ENCODE peak calls at places on chromosomes 13 and 19, in five cellular contexts. One of them, this sample, is unnamed.

GRCh38 chr13:74907788-74908187 is 574.2 kb downstream of the TBC1D4 start:
- DNase-seq in IMR-90: no peak
- DNase-seq in GM12878: no peak
- DNase-seq in SK-N-SH: no peak
- DNase-seq in K562: no peak
- DNase-seq in this sample: no peak

GRCh38 chr13:63435668-63436275 is 2020.1 kb upstream of the PCDH20 start:
- DNase-seq in SK-N-SH: no peak
- DNase-seq in K562: no peak
- DNase-seq in GM12878: no peak
- DNase-seq in IMR-90: peak
- DNase-seq in this sample: no peak

GRCh38 chr19:28065026-28065425 is 1147.9 kb downstream of the UQCRFS1 start:
- DNase-seq in GM12878: no peak
- DNase-seq in SK-N-SH: no peak
- DNase-seq in IMR-90: no peak
- DNase-seq in K562: no peak
- DNase-seq in this sample: no peak

GRCh38 chr19:10521461-10522216 is 4.4 kb upstream of the S1PR5 start:
- DNase-seq in K562: no peak
- DNase-seq in IMR-90: no peak
- DNase-seq in SK-N-SH: no peak
- DNase-seq in GM12878: no peak
- DNase-seq in this sample: no peak

GRCh38 chr13:84460989-84461388 is 578.7 kb upstream of the SLITRK1 start:
- DNase-seq in K562: no peak
- DNase-seq in GM12878: no peak
- DNase-seq in IMR-90: no peak
- DNase-seq in SK-N-SH: no peak
- DNase-seq in this sample: no peak

GRCh38 chr19:35710784-35711723 is 6.7 kb downstream of the ZBTB32 start:
- DNase-seq in SK-N-SH: no peak
- DNase-seq in GM12878: peak
- DNase-seq in IMR-90: no peak
- DNase-seq in K562: no peak
- DNase-seq in this sample: no peak

GRCh38 chr19:43814663-43815352 is 12.3 kb upstream of the ZNF283 start:
- DNase-seq in K562: no peak
- DNase-seq in SK-N-SH: no peak
- DNase-seq in IMR-90: no peak
- DNase-seq in GM12878: no peak
- DNase-seq in this sample: no peak

GRCh38 chr19:3670796-3671679 is 29.2 kb downstream of the PIP5K1C start:
- DNase-seq in IMR-90: peak
- DNase-seq in GM12878: no peak
- DNase-seq in K562: peak
- DNase-seq in SK-N-SH: no peak
- DNase-seq in this sample: no peak

GRCh38 chr13:97391201-97391600 is 42.8 kb upstream of the RAP2A start:
- DNase-seq in GM12878: no peak
- DNase-seq in K562: no peak
- DNase-seq in IMR-90: peak
- DNase-seq in SK-N-SH: no peak
- DNase-seq in this sample: no peak

GRCh38 chr13:93539914-93540313 is 313.3 kb downstream of the GPC6 start:
- DNase-seq in GM12878: no peak
- DNase-seq in K562: no peak
- DNase-seq in IMR-90: no peak
- DNase-seq in SK-N-SH: no peak
- DNase-seq in this sample: no peak

GRCh38 chr19:15562861-15563260 is 52.2 kb upstream of the CYP4F8 start:
- DNase-seq in K562: no peak
- DNase-seq in SK-N-SH: no peak
- DNase-seq in GM12878: no peak
- DNase-seq in IMR-90: peak
- DNase-seq in this sample: no peak

GRCh38 chr13:73556902-73557301 is 498.1 kb downstream of the KLF5 start:
- DNase-seq in K562: no peak
- DNase-seq in SK-N-SH: no peak
- DNase-seq in GM12878: no peak
- DNase-seq in IMR-90: no peak
- DNase-seq in this sample: no peak

GRCh38 chr13:71359641-71360040 is 507.4 kb downstream of the DACH1 start:
- DNase-seq in K562: no peak
- DNase-seq in SK-N-SH: no peak
- DNase-seq in IMR-90: no peak
- DNase-seq in GM12878: no peak
- DNase-seq in this sample: no peak

GRCh38 chr13:74132152-74132767 is 1.9 kb downstream of the KLF12 start:
- DNase-seq in K562: no peak
- DNase-seq in SK-N-SH: no peak
- DNase-seq in IMR-90: peak
- DNase-seq in GM12878: no peak
- DNase-seq in this sample: no peak

GRCh38 chr13:101019126-101019525 is 344.5 kb upstream of the TMTC4 start:
- DNase-seq in IMR-90: no peak
- DNase-seq in GM12878: no peak
- DNase-seq in K562: no peak
- DNase-seq in SK-N-SH: no peak
- DNase-seq in this sample: no peak

GRCh38 chr13:77056886-77057285 is 29.9 kb upstream of the FBXL3 start:
- DNase-seq in SK-N-SH: no peak
- DNase-seq in IMR-90: no peak
- DNase-seq in K562: no peak
- DNase-seq in GM12878: no peak
- DNase-seq in this sample: no peak

GRCh38 chr13:86464193-86464592 is 665.0 kb upstream of the SLITRK6 start:
- DNase-seq in SK-N-SH: peak
- DNase-seq in GM12878: no peak
- DNase-seq in IMR-90: no peak
- DNase-seq in K562: no peak
- DNase-seq in this sample: no peak
- TF ChIP-seq CTCF in SK-N-SH: peak
- TF ChIP-seq CTCF in GM12878: no peak
- TF ChIP-seq CTCF in IMR-90: no peak
- TF ChIP-seq CTCF in K562: no peak
- TF ChIP-seq CTCF in this sample: no peak

DNA sequence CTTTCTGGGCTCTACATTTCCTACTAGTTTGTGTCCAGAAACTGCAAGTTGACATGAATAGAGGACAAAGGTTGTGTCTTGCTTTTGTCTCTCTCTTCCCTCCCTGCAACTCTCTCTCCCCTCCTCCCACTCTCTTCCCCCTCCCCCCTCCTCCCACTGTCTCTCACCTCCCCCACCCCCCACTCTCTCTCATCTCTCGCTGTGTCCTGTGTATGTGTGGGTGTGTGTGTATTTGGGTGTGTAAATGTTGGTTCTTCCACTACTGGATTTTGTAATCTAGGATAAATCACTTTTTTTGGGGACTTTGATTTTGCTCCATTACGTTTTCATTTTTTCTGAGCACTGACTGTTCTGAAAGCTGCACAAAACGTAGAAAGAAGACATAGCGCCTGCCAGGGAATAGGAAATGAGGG is 48.4 kb downstream of the AKAP11 start:
- DNase-seq in IMR-90: no peak
- DNase-seq in SK-N-SH: no peak
- DNase-seq in GM12878: no peak
- DNase-seq in K562: no peak
- DNase-seq in this sample: no peak
- TF ChIP-seq SMC3 in IMR-90: no peak
- TF ChIP-seq SMC3 in SK-N-SH: no peak
- TF ChIP-seq SMC3 in GM12878: no peak
- TF ChIP-seq SMC3 in K562: no peak
- TF ChIP-seq SMC3 in this sample: no peak

GRCh38 chr19:1457031-1457739 is 7.3 kb downstream of the APC2 start:
- DNase-seq in GM12878: no peak
- DNase-seq in SK-N-SH: no peak
- DNase-seq in IMR-90: no peak
- DNase-seq in K562: no peak
- DNase-seq in this sample: no peak
- TF ChIP-seq CTCF in GM12878: no peak
- TF ChIP-seq CTCF in SK-N-SH: no peak
- TF ChIP-seq CTCF in IMR-90: no peak
- TF ChIP-seq CTCF in K562: no peak
- TF ChIP-seq CTCF in this sample: no peak

DNA sequence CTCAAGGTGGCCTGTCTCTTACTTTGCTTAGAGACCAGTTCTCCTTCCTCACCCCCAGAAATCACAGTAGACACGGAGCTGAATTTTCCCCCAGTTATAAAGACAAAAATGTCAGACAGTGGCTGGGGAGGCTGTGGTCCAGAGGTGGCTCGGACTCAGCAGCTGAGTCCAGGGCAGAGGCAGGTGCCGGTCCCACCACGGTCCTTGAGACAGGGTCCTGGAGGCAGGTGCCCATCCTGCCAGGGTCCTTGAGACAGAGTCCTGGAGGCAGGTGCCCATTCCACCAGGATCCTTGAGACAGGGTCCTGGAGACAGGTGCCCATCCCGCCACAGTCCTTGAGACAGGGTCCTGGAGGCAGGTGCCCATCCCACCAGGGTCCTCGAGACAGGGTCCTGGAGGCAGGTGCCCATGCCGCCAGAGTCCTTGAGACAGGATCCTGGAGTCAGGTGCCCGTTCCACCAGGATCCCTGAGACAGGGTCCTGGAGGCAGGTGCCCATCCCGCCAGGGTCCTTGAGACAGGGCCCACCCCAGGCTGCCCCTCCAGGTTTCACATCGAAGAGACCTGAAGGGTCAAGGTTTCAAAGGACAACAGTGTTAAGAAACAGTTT is 23.1 kb downstream of the PEPD start:
- DNase-seq in IMR-90: no peak
- DNase-seq in SK-N-SH: no peak
- DNase-seq in K562: no peak
- DNase-seq in GM12878: no peak
- DNase-seq in this sample: no peak
- TF ChIP-seq SMC3 in IMR-90: no peak
- TF ChIP-seq SMC3 in SK-N-SH: no peak
- TF ChIP-seq SMC3 in K562: no peak
- TF ChIP-seq SMC3 in GM12878: no peak
- TF ChIP-seq SMC3 in this sample: no peak

GRCh38 chr19:52690395-52691214 is 44.2 kb downstream of the ZNF611 start:
- DNase-seq in SK-N-SH: peak
- DNase-seq in K562: peak
- DNase-seq in GM12878: peak
- DNase-seq in IMR-90: peak
- DNase-seq in this sample: no peak
- TF ChIP-seq CTCF in SK-N-SH: peak
- TF ChIP-seq CTCF in K562: no peak
- TF ChIP-seq CTCF in GM12878: no peak
- TF ChIP-seq CTCF in IMR-90: no peak
- TF ChIP-seq CTCF in this sample: no peak

DNA sequence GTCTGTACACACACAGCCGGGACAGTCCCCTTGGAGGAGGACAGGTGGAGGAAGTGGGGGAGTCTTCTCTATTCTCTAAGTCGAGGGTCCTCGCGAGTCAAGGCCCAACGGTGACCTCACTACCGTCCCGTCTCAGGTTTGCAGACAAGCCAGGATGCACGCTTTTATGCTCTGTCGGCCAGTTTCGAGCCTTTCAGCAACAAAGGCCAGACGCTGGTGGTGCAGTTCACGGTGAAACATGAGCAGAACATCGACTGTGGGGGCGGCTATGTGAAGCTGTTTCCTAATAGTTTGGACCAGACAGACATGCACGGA is 840 bp downstream of the CALR start:
- DNase-seq in IMR-90: peak
- DNase-seq in GM12878: no peak
- DNase-seq in SK-N-SH: no peak
- DNase-seq in K562: no peak
- DNase-seq in this sample: no peak
- TF ChIP-seq SMC3 in IMR-90: no peak
- TF ChIP-seq SMC3 in GM12878: no peak
- TF ChIP-seq SMC3 in SK-N-SH: no peak
- TF ChIP-seq SMC3 in K562: no peak
- TF ChIP-seq SMC3 in this sample: no peak

DNA sequence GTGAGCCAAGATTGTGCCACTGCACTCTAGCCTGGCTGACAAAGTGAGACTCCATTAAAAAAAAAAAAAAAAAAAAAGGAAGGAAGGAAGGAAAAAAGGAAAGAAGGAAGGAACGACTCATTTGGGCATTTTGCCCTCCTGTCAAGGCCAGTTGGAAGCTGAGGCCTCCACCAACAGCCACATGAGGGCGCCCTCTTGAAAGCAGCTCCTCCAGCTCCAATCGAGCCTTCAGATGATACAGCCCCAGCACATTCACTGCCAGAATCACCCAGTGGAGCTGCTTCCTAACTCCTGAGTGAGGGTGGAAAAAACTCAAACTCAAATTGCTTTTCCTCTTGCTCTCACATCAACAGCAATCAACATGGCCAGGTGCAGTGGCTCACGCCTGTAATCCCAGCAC is 40.9 kb downstream of the GNG7 start:
- DNase-seq in GM12878: no peak
- DNase-seq in K562: no peak
- DNase-seq in SK-N-SH: no peak
- DNase-seq in IMR-90: no peak
- DNase-seq in this sample: peak
- TF ChIP-seq CTCF in GM12878: no peak
- TF ChIP-seq CTCF in K562: peak
- TF ChIP-seq CTCF in SK-N-SH: peak
- TF ChIP-seq CTCF in IMR-90: peak
- TF ChIP-seq CTCF in this sample: no peak

DNA sequence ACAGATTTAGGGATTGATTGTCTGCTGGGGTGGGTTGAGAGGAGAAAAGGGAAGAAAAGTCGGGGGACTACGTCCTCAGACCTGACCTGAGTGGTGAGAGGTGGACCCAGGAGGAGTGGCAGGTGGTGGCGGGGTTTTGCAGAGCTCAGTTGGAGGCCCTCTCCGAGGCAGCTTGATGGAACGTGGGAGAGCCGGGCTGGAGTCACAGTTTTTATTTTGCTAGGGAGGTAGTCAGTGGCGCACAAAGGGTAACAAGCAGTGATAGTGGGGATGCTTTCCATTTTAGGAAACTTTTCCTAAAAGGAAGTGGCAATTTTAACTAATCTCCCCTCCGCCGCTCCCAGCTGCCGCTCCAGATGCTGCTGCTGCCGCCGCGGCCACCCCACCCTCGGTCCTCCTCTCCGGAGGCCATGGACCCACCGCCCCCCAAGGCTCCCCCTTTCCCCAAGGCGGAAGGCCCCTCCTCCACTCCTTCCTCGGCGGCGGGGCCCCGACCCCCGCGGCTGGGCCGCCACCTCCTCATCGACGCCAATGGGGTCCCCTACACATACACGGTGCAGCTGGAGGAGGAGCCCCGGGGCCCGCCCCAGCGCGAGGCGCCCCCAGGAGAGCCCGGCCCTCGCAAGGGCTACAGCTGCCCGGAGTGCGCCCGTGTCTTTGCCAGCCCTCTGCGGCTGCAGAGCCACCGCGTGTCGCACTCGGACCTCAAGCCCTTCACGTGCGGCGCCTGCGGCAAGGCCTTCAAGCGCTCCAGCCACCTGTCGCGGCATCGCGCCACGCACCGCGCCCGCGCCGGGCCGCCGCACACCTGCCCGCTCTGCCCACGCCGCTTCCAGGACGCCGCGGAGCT is 1.1 kb upstream of the ZNF581 start:
- DNase-seq in GM12878: no peak
- DNase-seq in SK-N-SH: peak
- DNase-seq in K562: no peak
- DNase-seq in IMR-90: no peak
- DNase-seq in this sample: no peak
- TF ChIP-seq SMC3 in GM12878: no peak
- TF ChIP-seq SMC3 in SK-N-SH: no peak
- TF ChIP-seq SMC3 in K562: no peak
- TF ChIP-seq SMC3 in IMR-90: no peak
- TF ChIP-seq SMC3 in this sample: no peak

This sample was measured in A549.